ENCODE peak calls at places on chromosomes 1 and 21, in four cellular contexts. T is fibroblast of lung, K is SK-N-SH, A is OCI-LY7. B is an unnamed sample. For H3K4me1, the result is how much of the 10 kb centered on the place peaks cover.

GRCh38 chr1:28822779-28823178 is 10.8 kb downstream of the OPRD1 start:
- DNase-seq in T (no peak), K (peak), A (no peak), B (no peak)

GRCh38 chr1:185610954-185611353 is 123.2 kb upstream of the HMCN1 start:
- DNase-seq in T (peak), K (no peak), A (no peak), B (no peak)

GRCh38 chr1:234478152-234478480 is 863 bp downstream of the TARBP1 start:
- DNase-seq in T (peak), K (peak), A (peak), B (peak)

GRCh38 chr1:23801338-23801748 is 789 bp upstream of the GALE start:
- DNase-seq in T (no peak), K (peak), A (no peak), B (peak)

GRCh38 chr1:88608139-88608943 is 75.7 kb upstream of the PKN2 start:
- DNase-seq in T (peak), K (peak), A (peak), B (no peak)

GRCh38 chr1:179591592-179592580 is at the start of gene TDRD5:
- DNase-seq in T (no peak), K (peak), A (no peak), B (peak)

GRCh38 chr1:44312652-44313196 is 42.3 kb downstream of the ERI3 start:
- DNase-seq in T (no peak), K (no peak), A (no peak), B (no peak)

GRCh38 chr21:44557491-44558328 is 885 bp downstream of the KRTAP10-3 start:
- DNase-seq in T (no peak), K (no peak), A (no peak), B (peak)

GRCh38 chr1:112264010-112264409 is 132.0 kb upstream of the CTTNBP2NL start:
- DNase-seq in T (no peak), K (no peak), A (no peak), B (no peak)

DNA sequence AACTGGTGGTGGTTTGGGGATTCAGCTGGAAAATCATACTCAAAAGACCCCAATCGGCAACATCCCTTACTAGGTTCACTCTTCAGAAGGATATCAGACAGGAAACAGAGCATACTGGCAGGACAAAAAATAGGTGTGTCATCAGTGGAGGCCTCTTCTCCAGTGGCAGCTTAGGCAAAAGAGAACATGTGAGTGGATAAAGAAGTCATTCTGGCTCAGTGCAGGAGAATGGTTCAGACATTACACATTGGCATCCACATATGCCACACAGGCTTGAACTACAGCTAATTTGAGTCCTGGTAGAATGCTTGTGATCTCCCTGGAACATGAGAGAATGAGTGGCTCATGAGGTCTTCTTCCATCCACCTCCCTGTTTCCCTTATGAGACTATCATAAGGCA is 24.8 kb downstream of the VAMP4 start:
- DNase-seq in T (no peak), K (no peak), A (no peak), B (no peak)
- H3K27ac ChIP-seq in T (no peak), K (no peak), A (no peak), B (peak)

DNA sequence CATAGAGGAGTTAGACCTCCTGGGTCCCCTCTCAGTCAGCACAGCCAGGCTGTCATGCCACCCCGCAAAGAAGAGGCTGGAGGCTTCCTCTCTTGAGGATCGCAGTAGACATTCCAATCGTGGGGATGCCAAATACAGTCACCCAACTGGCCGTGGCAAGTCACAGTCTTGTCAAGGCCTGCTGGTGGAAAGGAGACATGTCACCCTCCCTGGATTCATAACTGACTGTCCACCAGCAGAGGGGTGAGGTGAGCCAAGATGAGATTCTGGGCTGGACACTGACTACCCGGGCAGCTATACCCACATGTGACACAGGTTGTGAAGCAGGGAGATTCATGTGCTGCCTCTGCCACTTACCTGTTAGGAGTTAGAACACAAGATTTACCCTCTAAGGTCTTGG is 123.5 kb upstream of the NGF start:
- DNase-seq in T (no peak), K (no peak), A (no peak), B (no peak)
- TF ChIP-seq CTCF in T (no peak), K (no peak), A (no peak), B (no peak)

DNA sequence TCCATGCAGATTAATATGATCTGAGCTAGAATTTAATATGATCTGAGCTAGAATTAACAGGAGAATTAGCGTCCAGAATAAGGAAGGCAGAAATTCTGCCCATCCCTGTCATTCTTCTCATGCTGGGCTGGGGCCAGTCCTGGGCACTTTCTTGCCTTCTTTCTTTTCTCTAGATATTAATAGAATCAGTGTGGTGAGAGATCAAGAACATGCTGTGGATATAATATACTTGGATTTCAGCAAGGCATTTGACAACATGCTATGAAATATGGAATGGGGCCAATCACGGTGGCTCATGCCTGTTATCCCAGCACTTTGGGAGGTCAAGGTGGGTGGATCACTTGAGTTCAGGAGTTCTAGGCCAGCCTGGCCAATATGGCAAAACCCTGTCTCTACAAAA is 18.1 kb downstream of the UBIAD1 start:
- DNase-seq in T (no peak), K (no peak), A (no peak), B (no peak)
- H3K4me1 ChIP-seq in T (under half), K (under half), A (under half), B (under half)

GRCh38 chr1:20212685-20213331 is 26.5 kb upstream of the PLA2G2C start:
- DNase-seq in T (peak), K (peak), A (peak), B (peak)
- H3K27ac ChIP-seq in T (no peak), K (no peak), A (peak), B (no peak)

GRCh38 chr1:193070942-193071341 is 11.5 kb downstream of the RO60 start:
- DNase-seq in T (no peak), K (no peak), A (peak), B (no peak)

GRCh38 chr1:193070395-193070753 is 11.0 kb downstream of the RO60 start:
- DNase-seq in T (no peak), K (no peak), A (peak), B (no peak)

GRCh38 chr1:193066606-193067005 is 7.2 kb downstream of the RO60 start:
- DNase-seq in T (no peak), K (no peak), A (no peak), B (no peak)

GRCh38 chr1:193068013-193068412 is 8.6 kb downstream of the RO60 start:
- DNase-seq in T (no peak), K (no peak), A (no peak), B (no peak)

GRCh38 chr1:193069748-193070394 is 10.5 kb downstream of the RO60 start:
- DNase-seq in T (peak), K (peak), A (peak), B (no peak)
- TF ChIP-seq CTCF in T (peak), K (peak), A (peak), B (no peak)

DNA sequence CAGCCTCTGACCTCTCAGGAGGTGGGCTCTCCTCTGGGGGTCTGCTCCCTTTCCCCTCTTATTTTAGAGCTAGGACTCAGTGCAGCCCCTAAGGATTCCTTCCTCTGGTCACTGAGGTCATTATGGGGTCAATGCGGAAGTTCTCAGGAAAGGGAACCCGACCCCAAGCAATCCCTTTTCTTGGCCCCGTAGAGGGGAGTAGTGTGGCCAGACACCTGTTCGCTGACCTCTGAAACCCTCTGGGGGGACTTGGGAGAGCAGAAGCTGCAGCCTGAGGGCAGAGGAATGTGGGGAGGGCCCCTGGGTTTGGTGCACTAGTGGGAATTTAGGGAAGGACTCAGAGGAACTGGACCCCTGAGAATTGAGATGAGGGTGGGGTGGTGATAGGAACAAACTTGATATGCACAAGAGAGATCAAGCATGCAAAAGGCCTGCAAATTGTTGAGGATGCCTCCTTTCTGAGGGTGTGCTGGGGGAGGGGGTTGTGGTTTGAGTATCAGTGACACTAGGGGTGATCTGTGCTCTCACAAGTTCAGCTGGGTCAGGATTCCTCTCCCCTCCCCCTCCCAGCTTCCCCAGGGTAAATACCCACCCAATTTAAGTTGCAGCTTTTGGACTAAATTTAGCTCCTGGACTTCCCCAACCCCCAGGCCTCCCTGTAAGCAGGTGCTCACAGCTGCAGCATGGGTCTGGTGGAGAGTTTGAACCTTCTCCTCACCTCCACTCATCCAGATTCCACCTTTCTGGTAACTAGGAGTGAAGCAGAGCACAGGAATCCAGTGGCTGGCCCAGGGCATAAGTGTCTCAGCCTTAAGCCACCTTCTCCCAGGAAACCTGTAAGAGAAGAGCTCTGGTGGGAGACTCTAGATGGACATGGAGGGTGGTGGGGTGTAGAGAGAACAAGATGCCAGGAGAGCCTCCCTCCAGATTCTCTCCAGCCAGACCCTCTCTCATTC is 13.5 kb downstream of the ADAMTSL4 start:
- DNase-seq in T (no peak), K (no peak), A (peak), B (no peak)
- H3K4me1 ChIP-seq in T (under half), K (under half), A (half or more), B (half or more)

DNA sequence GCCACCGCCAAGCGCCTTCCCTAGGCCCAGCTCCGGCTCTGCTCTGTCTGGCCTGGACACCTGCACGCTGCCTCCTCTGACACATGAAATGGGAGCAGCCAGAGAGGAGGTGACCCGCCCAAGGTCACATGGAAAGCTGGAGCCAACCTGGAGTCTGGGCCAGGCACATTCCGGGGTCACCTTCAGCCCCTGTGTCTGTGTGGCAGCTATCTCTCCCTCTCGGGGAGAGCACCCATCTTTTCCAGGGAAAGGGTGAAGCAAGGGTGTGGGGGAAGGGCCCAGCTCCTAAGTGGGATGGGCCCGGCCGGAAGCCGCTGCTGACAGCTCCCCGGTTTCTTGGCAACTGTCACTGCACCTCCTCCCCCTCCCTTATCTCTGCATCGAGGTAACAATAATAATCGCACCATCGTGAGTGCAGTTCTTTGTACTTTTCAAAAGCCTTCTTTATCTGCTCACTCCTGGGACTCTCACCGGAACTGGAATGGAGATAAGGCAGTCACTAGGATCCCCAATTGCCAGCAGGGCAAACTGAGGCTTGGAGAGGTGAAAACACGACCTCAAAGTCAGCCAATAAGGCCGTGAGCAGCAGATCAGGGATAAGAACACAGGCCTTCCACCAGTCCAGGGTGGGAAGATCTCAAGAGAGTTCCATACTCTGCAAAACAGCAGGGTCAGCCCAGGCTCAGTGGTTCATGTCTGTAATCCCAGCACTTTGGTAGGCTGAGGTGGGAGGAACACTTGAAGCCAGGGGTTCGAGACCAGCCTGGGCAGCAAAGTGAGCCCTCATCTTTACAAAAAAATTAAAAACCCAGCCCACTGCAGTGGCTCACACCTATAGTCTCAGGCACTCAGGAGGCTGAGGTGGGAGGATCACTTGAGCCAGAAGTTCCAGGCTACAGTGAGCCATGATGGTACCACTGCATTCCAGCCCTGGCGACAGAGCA is 36.9 kb downstream of the RAP1GAP start:
- DNase-seq in T (no peak), K (peak), A (no peak), B (no peak)
- H3K27ac ChIP-seq in T (no peak), K (no peak), A (no peak), B (no peak)